ENCODE peak calls at places on chromosomes 5 and 9, in four cellular contexts. K, E, C and Z are unnamed samples.

GRCh38 chr9:123550012-123550411 is 194.0 kb downstream of the CRB2 start:
- DNase-seq in K (no peak), E (no peak), C (no peak), Z (no peak)

GRCh38 chr9:127661342-127661741 is 45.4 kb upstream of the CFAP157 start:
- DNase-seq in K (no peak), E (no peak), C (no peak), Z (no peak)

GRCh38 chr9:133506653-133507038 is 18.1 kb downstream of the MYMK start:
- DNase-seq in K (no peak), E (peak; percentile 87), C (no peak), Z (peak; percentile 97)

GRCh38 chr5:173778152-173778782 is 109.9 kb upstream of the CPEB4 start:
- DNase-seq in K (no peak), E (no peak), C (no peak), Z (no peak)

GRCh38 chr5:95422842-95423241 is 31.7 kb downstream of the FAM81B start:
- DNase-seq in K (no peak), E (peak; percentile 11), C (no peak), Z (peak; percentile 62)

GRCh38 chr5:65811004-65811403 is 89.0 kb downstream of the NLN start:
- DNase-seq in K (no peak), E (no peak), C (no peak), Z (peak; percentile 65)

GRCh38 chr5:74026310-74026709 is 400.3 kb downstream of the ARHGEF28 start:
- DNase-seq in K (no peak), E (no peak), C (no peak), Z (no peak)

GRCh38 chr5:171577940-171578856 is 158.8 kb downstream of the FGF18 start:
- DNase-seq in K (no peak), E (no peak), C (no peak), Z (peak; percentile 14)

GRCh38 chr5:139837711-139838380 is 42.2 kb downstream of the PSD2 start:
- DNase-seq in K (peak; percentile 36), E (no peak), C (no peak), Z (no peak)

GRCh38 chr5:142644127-142644526 is 41.8 kb downstream of the FGF1 start:
- DNase-seq in K (no peak), E (no peak), C (no peak), Z (peak; percentile 41)

GRCh38 chr5:50667653-50668403 is 1.4 kb downstream of the PARP8 start:
- DNase-seq in K (peak; percentile 92), E (peak; percentile 28), C (peak; percentile 90), Z (peak; percentile 34)

GRCh38 chr5:171630047-171630669 is 155.5 kb upstream of the SMIM23 start:
- DNase-seq in K (peak; percentile 74), E (peak; percentile 16), C (peak; percentile 86), Z (peak; percentile 53)

GRCh38 chr9:136694163-136694864 is 7.1 kb upstream of the AGPAT2 start:
- DNase-seq in K (peak; percentile 90), E (peak; percentile 20), C (no peak), Z (peak; percentile 30)

GRCh38 chr9:100731557-100731956 is 153.7 kb downstream of the CAVIN4 start:
- DNase-seq in K (no peak), E (no peak), C (no peak), Z (no peak)

DNA sequence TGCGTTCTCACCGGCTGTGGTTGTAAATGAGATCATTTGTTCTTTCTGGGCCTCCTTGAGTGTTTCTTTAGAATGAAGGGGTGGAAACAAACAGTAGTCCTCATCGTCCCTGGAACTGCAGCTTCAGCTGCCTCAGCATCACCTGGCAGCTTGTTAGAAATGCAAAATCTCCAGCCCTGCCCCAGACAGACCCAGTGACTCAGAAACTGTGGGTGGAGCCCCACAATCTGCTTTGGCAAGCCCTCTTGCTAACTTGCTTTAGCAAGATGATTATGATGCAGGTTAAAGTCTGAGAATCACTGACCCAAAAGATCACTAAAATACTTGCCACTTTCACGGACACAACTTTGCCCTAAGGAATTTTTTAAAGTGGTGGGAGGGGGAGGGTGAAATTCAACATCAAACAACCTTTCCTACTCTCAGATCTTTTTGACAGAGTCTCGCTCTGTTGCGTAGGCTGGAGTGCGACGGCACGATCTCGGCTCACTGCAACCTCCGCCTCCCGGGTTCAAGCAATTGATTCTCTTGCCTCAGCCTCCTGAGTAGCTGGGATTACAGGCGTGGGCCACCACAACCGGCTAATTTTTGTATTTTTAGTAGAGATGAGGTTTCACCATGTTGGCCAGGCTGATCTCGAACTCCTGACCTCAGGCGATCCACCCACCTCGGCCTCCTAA is 86.0 kb downstream of the BRINP1 start:
- DNase-seq in K (no peak), E (peak; percentile 3), C (no peak), Z (peak; percentile 45)
- H3K4me3 ChIP-seq in K (no peak overlapping the region), E (no peak overlapping the region), C (no peak overlapping the region), Z (no peak overlapping the region)

DNA sequence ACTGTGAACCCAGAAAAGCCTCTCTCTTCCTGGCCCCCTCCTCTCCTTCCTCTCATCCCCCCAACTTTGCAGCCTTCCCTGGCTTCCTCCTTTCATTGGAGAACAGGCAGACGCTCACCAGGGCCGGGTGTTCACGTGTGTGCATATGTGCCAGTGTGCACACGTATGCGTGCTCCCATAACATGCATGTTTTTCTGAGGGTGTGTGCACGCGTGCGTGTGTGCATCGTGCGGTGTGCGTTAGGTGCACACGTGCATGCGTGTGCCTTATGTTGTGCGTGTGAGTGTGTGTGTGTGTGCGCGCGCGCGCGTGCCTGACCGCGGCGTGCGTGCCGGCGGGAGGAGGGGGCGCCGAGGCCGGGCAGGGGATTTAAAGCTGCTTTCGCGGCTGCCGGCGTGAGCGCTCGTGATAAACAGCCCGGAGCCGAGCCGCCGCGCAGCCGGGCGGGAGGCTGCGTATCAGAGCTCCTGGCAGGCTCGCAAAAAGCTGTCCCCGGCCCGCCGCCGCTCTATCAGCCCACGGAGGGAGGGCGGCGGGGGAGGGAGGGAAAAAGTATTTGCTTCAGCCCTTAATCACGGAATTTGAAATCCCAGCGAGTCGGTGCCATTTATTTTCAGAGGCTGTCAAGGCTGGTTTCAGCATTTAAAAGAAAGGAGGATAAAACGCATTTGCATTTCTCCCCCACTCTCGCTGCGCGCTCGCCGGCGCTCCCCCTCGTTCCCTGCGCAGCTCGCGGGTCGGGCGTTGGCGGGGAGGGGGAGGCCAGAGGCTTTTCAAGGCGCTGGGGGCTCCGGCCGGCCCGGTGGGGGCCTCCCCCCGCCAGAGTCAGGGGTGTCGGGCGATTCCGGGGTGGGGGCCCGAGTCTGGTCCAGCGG is 183.9 kb downstream of the C9orf50 start:
- DNase-seq in K (peak; percentile 80), E (peak; percentile 43), C (peak; percentile 91), Z (no peak)
- H3K4me3 ChIP-seq in K (peak overlapping the region; percentile 54), E (peak overlapping the region; percentile 61), C (peak overlapping the region; percentile 32), Z (peak overlapping the region; percentile 46)

GRCh38 chr5:54469655-54470054 is 14.2 kb downstream of the HSPB3 start:
- DNase-seq in K (no peak), E (peak; percentile 22), C (no peak), Z (peak; percentile 21)

GRCh38 chr5:54471398-54471797 is 15.9 kb downstream of the HSPB3 start:
- DNase-seq in K (no peak), E (no peak), C (no peak), Z (no peak)

GRCh38 chr5:54470191-54470590 is 14.7 kb downstream of the HSPB3 start:
- DNase-seq in K (no peak), E (peak; percentile 78), C (no peak), Z (peak; percentile 62)

GRCh38 chr5:54470677-54471076 is 15.2 kb downstream of the HSPB3 start:
- DNase-seq in K (no peak), E (peak; percentile 89), C (no peak), Z (peak; percentile 62)
- H3K4me3 ChIP-seq in K (no peak overlapping the region), E (peak overlapping the region; percentile 42), C (no peak overlapping the region), Z (no peak overlapping the region)

DNA sequence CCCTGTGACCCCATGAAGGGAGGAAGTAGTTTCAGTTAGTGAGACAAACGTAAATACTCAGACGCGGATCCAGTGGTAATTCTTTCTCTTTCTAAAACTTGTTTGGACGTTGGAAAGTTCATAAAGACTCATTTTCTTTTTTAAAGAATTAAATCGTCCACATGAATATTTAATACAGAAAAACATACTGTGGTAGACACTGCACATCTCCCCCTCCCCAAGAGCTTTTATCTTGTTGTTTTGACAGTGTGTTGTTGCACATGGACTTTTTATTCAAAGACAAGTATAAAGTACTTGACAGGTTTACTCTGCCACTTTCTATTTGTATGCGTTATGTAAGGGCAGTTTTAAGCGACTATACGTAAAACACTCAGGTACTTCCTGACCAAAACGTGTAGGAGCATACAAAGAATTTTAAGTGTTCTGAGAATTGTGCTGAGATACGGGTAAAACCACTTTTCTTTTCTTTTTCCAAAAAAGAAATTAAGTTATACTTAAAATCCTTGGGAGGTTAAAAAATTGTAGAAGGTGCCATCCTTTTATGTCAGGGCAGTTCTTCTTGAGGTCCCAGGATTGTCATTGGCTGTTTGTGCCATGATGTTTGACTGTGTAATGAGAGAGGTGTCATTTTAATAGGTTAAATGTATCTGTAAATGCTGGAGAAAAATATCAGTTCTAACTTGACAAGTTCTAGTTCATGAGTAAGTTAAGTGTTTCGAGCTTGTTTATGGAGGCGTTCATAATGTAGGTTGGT is 1.3 kb downstream of the NIPBL start:
- DNase-seq in K (no peak), E (no peak), C (no peak), Z (peak; percentile 51)
- H3K4me3 ChIP-seq in K (peak overlapping the region; percentile 87), E (peak overlapping the region; percentile 83), C (peak overlapping the region; percentile 70), Z (peak overlapping the region; percentile 82)